ENCODE peak calls at places on chromosome 13, in six cellular contexts. S is left ventricle myocardium inferior, U is progenitor cell of endocrine pancreas, R is thoracic aorta, P is lower lobe of right lung, I is ascending aorta. W is an unnamed sample.

GRCh38 chr13:42832341-42833153 is 51.2 kb downstream of the FAM216B start:
- DNase-seq in S (no peak), U (no peak), R (no peak), P (no peak), I (no peak), W (no peak)

GRCh38 chr13:71290963-71291937 is 575.8 kb downstream of the DACH1 start:
- DNase-seq in S (no peak), U (no peak), R (no peak), P (no peak), I (no peak), W (no peak)

GRCh38 chr13:113584870-113585671 is 518 bp downstream of the TFDP1 start:
- DNase-seq in S (no peak), U (no peak), R (no peak), P (peak; percentile 51), I (no peak), W (no peak)

GRCh38 chr13:111904701-111905608 is 162.0 kb upstream of the SOX1 start:
- DNase-seq in S (no peak), U (no peak), R (no peak), P (no peak), I (no peak), W (no peak)

GRCh38 chr13:42883771-42884170 is 102.4 kb downstream of the FAM216B start:
- DNase-seq in S (no peak), U (no peak), R (no peak), P (no peak), I (no peak), W (no peak)

GRCh38 chr13:112063309-112063626 is 3.7 kb upstream of the SOX1 start:
- DNase-seq in S (no peak), U (no peak), R (no peak), P (no peak), I (no peak), W (no peak)

GRCh38 chr13:47680752-47681151 is 320.3 kb downstream of the SUCLA2 start:
- DNase-seq in S (no peak), U (no peak), R (no peak), P (no peak), I (no peak), W (no peak)

GRCh38 chr13:38141792-38142191 is 207.9 kb upstream of the UFM1 start:
- DNase-seq in S (no peak), U (no peak), R (no peak), P (no peak), I (no peak), W (no peak)

GRCh38 chr13:33556828-33557227 is 261.1 kb upstream of the RFC3 start:
- DNase-seq in S (no peak), U (no peak), R (no peak), P (no peak), I (no peak), W (no peak)

GRCh38 chr13:54486421-54487166 is 1458.0 kb downstream of the OLFM4 start:
- DNase-seq in S (no peak), U (no peak), R (no peak), P (no peak), I (no peak), W (no peak)

GRCh38 chr13:80379245-80379644 is 38.3 kb upstream of the SPRY2 start:
- DNase-seq in S (no peak), U (no peak), R (no peak), P (no peak), I (no peak), W (no peak)

GRCh38 chr13:42684226-42684625 is 97.2 kb upstream of the FAM216B start:
- DNase-seq in S (no peak), U (no peak), R (no peak), P (no peak), I (no peak), W (no peak)

GRCh38 chr13:62875118-62875640 is 1459.5 kb upstream of the PCDH20 start:
- DNase-seq in S (no peak), U (no peak), R (no peak), P (no peak), I (no peak), W (no peak)

GRCh38 chr13:77176350-77176749 is 149.4 kb upstream of the FBXL3 start:
- DNase-seq in S (no peak), U (no peak), R (no peak), P (no peak), I (no peak), W (no peak)

GRCh38 chr13:113943821-113944565 is 29.9 kb downstream of the C13orf46 start:
- DNase-seq in S (peak; percentile 8), U (no peak), R (peak; percentile 1), P (no peak), I (no peak), W (peak; percentile 85)

GRCh38 chr13:30154531-30154930 is 152.8 kb downstream of the KATNAL1 start:
- DNase-seq in S (no peak), U (no peak), R (no peak), P (no peak), I (no peak), W (no peak)

GRCh38 chr13:113090806-113091205 is 14.8 kb upstream of the F7 start:
- DNase-seq in S (no peak), U (no peak), R (no peak), P (no peak), I (no peak), W (peak; percentile 72)

GRCh38 chr13:111911754-111912452 is 155.0 kb upstream of the SOX1 start:
- DNase-seq in S (no peak), U (peak; percentile 2), R (no peak), P (no peak), I (no peak), W (no peak)

GRCh38 chr13:113767366-113767765 is 8.3 kb downstream of the TMEM255B start:
- DNase-seq in S (no peak), U (no peak), R (no peak), P (no peak), I (no peak), W (no peak)

GRCh38 chr13:107348471-107348870 is 780.5 kb upstream of the ARGLU1 start:
- DNase-seq in S (no peak), U (no peak), R (no peak), P (no peak), I (no peak), W (no peak)

DNA sequence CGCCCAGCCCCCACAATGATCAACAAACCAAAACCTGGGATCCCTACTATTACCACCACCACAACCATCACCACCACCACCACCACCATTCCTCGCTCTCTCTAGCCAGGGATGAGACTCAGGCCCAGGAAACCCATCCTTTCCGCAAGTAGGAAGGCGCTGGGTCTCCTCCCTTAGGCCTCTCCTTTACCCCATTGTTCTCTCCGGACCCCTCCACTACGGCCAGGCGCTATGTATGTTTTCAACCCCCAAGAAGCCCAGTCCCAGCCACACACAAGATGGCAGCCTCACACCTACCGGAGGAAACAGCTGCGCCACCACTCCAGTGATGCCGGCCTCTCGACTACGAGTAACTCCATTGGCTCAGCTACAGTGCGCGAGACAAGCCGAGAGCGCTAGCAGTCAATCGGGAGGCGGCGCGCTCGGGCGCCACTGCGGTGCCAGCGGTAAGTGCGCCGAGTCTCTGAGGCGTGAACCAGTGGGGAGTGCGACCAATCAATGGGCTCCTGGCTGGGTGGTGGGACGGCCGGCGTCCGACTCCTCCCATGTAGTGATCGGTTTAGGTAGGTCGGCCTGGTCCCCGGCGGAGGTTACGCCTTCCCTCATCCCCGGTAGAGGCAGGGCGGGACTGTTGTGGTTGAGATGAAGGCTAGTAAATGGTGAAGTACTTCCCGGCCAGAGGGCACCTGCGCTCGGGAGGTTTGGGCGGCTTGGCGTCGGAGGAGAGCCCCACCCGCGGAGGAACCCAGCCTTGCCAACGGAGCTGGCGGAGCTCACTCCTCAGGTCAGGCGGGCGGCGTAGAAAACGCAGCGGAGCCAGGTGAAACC is at the start of the genes CAB39L and SETDB2:
- DNase-seq in S (peak; percentile 99), U (peak; percentile 97), R (peak; percentile 98), P (peak; percentile 100), I (peak; percentile 99), W (peak; percentile 100)
- TF ChIP-seq CTCF in S (peak; percentile 62), U (peak; percentile 46), R (peak; percentile 19), P (peak; percentile 57), I (peak; percentile 42), W (peak; percentile 69)

DNA sequence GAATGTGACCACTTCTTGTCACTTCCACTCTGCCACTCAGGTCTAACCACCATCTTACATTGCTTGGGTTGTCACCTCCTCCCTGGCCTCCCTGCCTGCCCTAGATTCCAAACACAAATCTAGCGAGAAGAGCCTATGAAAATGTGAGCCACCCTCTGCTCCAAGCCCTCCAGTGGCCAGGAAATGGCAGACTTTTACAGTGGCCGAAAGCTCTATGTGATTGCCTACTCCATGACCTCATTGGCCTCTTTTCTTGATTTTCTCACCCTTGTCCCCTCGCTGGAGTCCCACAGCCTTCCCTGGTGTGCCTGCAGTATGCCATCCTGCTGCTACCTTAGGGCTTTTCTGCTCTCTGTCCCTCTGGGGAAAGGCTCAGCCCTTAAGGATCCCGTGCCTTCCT is 84.2 kb downstream of the LRCH1 start:
- DNase-seq in S (no peak), U (no peak), R (no peak), P (no peak), I (no peak), W (no peak)
- TF ChIP-seq CTCF in S (no peak), U (no peak), R (no peak), P (no peak), I (no peak), W (no peak)

GRCh38 chr13:25980255-25980654 is 71.6 kb downstream of the SHISA2 start:
- DNase-seq in S (no peak), U (no peak), R (no peak), P (no peak), I (no peak), W (no peak)
- TF ChIP-seq CTCF in S (peak; percentile 43), U (peak; percentile 27), R (peak; percentile 8), P (no peak), I (no peak), W (peak; percentile 74)

GRCh38 chr13:50990050-50990449 is 80.5 kb downstream of the RNASEH2B start:
- DNase-seq in S (no peak), U (no peak), R (no peak), P (no peak), I (no peak), W (no peak)

GRCh38 chr13:50991624-50992610 is 82.3 kb downstream of the RNASEH2B start:
- DNase-seq in S (no peak), U (no peak), R (no peak), P (no peak), I (no peak), W (no peak)

GRCh38 chr13:50993371-50993770 is 83.8 kb downstream of the RNASEH2B start:
- DNase-seq in S (no peak), U (no peak), R (no peak), P (no peak), I (no peak), W (no peak)

GRCh38 chr13:50990540-50991506 is 81.2 kb downstream of the RNASEH2B start:
- DNase-seq in S (peak; percentile 50), U (no peak), R (no peak), P (no peak), I (no peak), W (no peak)

DNA sequence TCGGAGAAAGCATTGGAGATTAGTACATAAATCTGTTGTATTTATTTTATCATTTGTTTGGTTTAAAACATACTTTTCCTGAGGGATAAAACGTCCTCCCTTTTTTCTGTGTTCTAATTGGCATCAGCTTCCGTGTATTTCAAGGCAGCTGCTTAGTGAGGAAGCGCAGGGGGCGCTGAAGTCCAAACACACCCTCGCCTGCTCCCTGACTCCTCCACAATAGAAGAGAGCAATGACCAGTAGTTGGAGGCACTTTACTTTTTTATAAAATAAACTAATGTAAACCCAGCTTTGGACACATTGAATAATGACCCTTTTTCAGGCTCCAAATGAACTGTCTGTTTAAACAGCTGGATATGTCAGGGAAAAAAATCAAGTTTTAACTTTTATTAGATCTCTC is 79.9 kb downstream of the RNASEH2B start:
- DNase-seq in S (no peak), U (no peak), R (no peak), P (no peak), I (no peak), W (no peak)
- TF ChIP-seq CTCF in S (peak; percentile 34), U (peak; percentile 27), R (no peak), P (peak; percentile 28), I (peak; percentile 9), W (peak; percentile 27)

W was measured in chondrocyte.